ENCODE peak calls at places on chromosome 17, in eight cellular contexts. A is CD8-positive, alpha-beta memory T cell; L is neural progenitor cell; Z is cardiac muscle cell; R is body of pancreas; B is A673; C is mesendoderm; M is HCT116. V is an unnamed sample.

GRCh38 chr17:79797492-79798295 is 817 bp upstream of the CBX8 start:
- DNase-seq in A (no peak), L (peak; percentile 78), Z (no peak), R (no peak), B (peak; percentile 58), C (peak; percentile 42), M (no peak), V (no peak)

GRCh38 chr17:11545002-11545401 is 53.3 kb upstream of the DNAH9 start:
- DNase-seq in A (no peak), L (no peak), Z (no peak), R (no peak), B (peak; percentile 41), C (no peak), M (no peak), V (no peak)

GRCh38 chr17:2297023-2297422 is 6.6 kb downstream of the SMG6 start:
- DNase-seq in A (no peak), L (no peak), Z (no peak), R (no peak), B (no peak), C (no peak), M (no peak), V (no peak)

GRCh38 chr17:7340179-7340578 is 3.9 kb downstream of the ACAP1 start:
- DNase-seq in A (no peak), L (no peak), Z (no peak), R (no peak), B (no peak), C (no peak), M (no peak), V (no peak)

GRCh38 chr17:72318131-72318530 is 197.3 kb downstream of the SOX9 start:
- DNase-seq in A (no peak), L (peak; percentile 32), Z (no peak), R (no peak), B (no peak), C (no peak), M (no peak), V (no peak)

GRCh38 chr17:320809-321385 is 31.7 kb downstream of the RPH3AL start:
- DNase-seq in A (no peak), L (peak; percentile 84), Z (peak; percentile 5), R (no peak), B (no peak), C (peak; percentile 60), M (no peak), V (no peak)

GRCh38 chr17:76266244-76266938 is 1.2 kb downstream of the UBALD2 start:
- DNase-seq in A (no peak), L (no peak), Z (peak; percentile 56), R (peak; percentile 8), B (peak; percentile 45), C (peak; percentile 79), M (no peak), V (no peak)

GRCh38 chr17:16853661-16854320 is 118.1 kb downstream of the TNFRSF13B start:
- DNase-seq in A (no peak), L (no peak), Z (no peak), R (no peak), B (no peak), C (no peak), M (no peak), V (no peak)

GRCh38 chr17:32277284-32277683 is 11.7 kb downstream of the RHBDL3 start:
- DNase-seq in A (no peak), L (peak; percentile 75), Z (peak; percentile 62), R (no peak), B (no peak), C (peak; percentile 74), M (no peak), V (no peak)

GRCh38 chr17:30433514-30433913 is 43.7 kb upstream of the GOSR1 start:
- DNase-seq in A (no peak), L (no peak), Z (peak; percentile 95), R (peak; percentile 26), B (peak; percentile 89), C (no peak), M (peak; percentile 37), V (no peak)

GRCh38 chr17:44024271-44024663 is 9.5 kb upstream of the TMEM101 start:
- DNase-seq in A (no peak), L (no peak), Z (no peak), R (no peak), B (no peak), C (no peak), M (no peak), V (no peak)

GRCh38 chr17:16944334-16945140 is 27.4 kb downstream of the TNFRSF13B start:
- DNase-seq in A (no peak), L (peak; percentile 0), Z (no peak), R (no peak), B (no peak), C (no peak), M (no peak), V (no peak)

GRCh38 chr17:59829217-59830006 is 63.3 kb downstream of the TUBD1 start:
- DNase-seq in A (no peak), L (no peak), Z (peak; percentile 98), R (peak; percentile 74), B (peak; percentile 99), C (peak; percentile 86), M (peak; percentile 100), V (peak; percentile 97)

GRCh38 chr17:82158825-82159224 is 53.8 kb downstream of the CCDC57 start:
- DNase-seq in A (no peak), L (no peak), Z (no peak), R (no peak), B (no peak), C (no peak), M (no peak), V (no peak)

GRCh38 chr17:299546-299945 is 53.1 kb downstream of the RPH3AL start:
- DNase-seq in A (no peak), L (no peak), Z (no peak), R (no peak), B (no peak), C (no peak), M (no peak), V (no peak)

GRCh38 chr17:1060991-1061390 is 64.1 kb downstream of the TIMM22 start:
- DNase-seq in A (no peak), L (no peak), Z (peak; percentile 93), R (peak; percentile 61), B (no peak), C (no peak), M (peak; percentile 93), V (no peak)

DNA sequence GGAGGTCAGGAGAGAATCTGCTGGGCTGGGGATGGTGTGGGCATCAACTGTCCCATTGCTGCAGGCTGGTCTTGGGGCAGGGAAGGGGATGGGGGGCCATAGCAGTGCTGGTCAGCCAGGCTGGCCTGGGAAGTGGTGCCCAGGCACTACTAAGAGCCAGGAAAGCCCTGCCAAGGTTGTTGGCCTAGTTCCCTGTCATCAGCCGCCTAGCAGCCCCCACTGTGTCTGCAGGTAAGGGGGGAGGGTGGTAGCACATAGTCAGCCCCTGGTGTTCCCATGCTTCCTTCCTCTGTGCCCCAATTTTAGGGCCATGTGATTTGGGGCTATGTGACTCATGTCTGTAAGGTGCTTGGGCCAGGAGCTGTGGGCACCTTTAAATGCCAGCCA is 17.8 kb downstream of the GJD3 start:
- DNase-seq in A (no peak), L (no peak), Z (no peak), R (no peak), B (no peak), C (no peak), M (no peak), V (no peak)
- H3K36me3 ChIP-seq in A (peaks cover 18% of the 10 kb centered on the region), L (no peaks in the 10 kb centered on the region), Z (peaks cover 3% of the 10 kb centered on the region), R (peaks cover 2% of the 10 kb centered on the region), B (no peaks in the 10 kb centered on the region), C (no peaks in the 10 kb centered on the region), M (no peaks in the 10 kb centered on the region), V (peaks cover 25% of the 10 kb centered on the region)

GRCh38 chr17:48439875-48440505 is 10.0 kb upstream of the SKAP1 start:
- DNase-seq in A (peak; percentile 46), L (no peak), Z (peak; percentile 9), R (peak; percentile 44), B (no peak), C (no peak), M (no peak), V (peak; percentile 73)

GRCh38 chr17:48442819-48443218 is 12.8 kb upstream of the SKAP1 start:
- DNase-seq in A (no peak), L (no peak), Z (no peak), R (no peak), B (peak; percentile 46), C (no peak), M (no peak), V (no peak)

GRCh38 chr17:48440660-48441059 is 10.6 kb upstream of the SKAP1 start:
- DNase-seq in A (no peak), L (no peak), Z (no peak), R (no peak), B (peak; percentile 83), C (no peak), M (no peak), V (no peak)

GRCh38 chr17:48441862-48442261 is 11.8 kb upstream of the SKAP1 start:
- DNase-seq in A (no peak), L (no peak), Z (no peak), R (no peak), B (peak; percentile 36), C (no peak), M (no peak), V (no peak)

DNA sequence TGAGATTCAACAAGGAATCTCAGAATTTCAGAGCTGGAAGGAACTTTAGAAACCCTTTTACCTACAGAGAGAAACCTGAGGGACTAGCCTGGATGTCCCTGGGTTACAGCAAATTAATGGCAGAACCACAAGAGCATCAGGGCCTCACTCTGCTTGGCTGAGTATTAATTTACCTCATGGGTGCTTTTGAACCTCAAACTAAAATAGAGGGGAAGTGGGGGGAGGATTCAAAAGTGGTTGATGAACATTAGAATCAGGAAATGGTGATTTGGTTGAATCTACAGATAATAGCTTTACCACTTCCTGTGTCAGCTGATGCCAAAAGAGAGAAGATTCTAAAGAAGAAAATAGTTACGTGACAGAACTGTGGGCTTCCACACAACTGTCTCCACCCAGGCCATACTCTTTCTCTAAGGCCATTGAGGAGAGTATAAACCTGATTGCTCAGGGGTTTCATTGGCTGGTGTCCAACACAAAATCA is 11.3 kb upstream of the SKAP1 start:
- DNase-seq in A (no peak), L (no peak), Z (peak; percentile 17), R (no peak), B (peak; percentile 96), C (no peak), M (no peak), V (peak; percentile 90)
- H3K4me3 ChIP-seq in A (peak overlapping the region; percentile 21), L (no peak overlapping the region), Z (no peak overlapping the region), R (no peak overlapping the region), B (peak overlapping the region; percentile 11), C (no peak overlapping the region), M (no peak overlapping the region), V (peak overlapping the region; percentile 68)

GRCh38 chr17:27408891-27409290 is 47.4 kb upstream of the KSR1 start:
- DNase-seq in A (no peak), L (no peak), Z (peak; percentile 35), R (no peak), B (peak; percentile 56), C (no peak), M (no peak), V (no peak)
- H3K4me1 ChIP-seq in A (no peaks in the 10 kb centered on the region), L (no peaks in the 10 kb centered on the region), Z (no peaks in the 10 kb centered on the region), R (peaks cover 15% of the 10 kb centered on the region), B (peaks cover 20% of the 10 kb centered on the region), C (no peaks in the 10 kb centered on the region), M (peaks cover 19% of the 10 kb centered on the region), V (no peaks in the 10 kb centered on the region)

DNA sequence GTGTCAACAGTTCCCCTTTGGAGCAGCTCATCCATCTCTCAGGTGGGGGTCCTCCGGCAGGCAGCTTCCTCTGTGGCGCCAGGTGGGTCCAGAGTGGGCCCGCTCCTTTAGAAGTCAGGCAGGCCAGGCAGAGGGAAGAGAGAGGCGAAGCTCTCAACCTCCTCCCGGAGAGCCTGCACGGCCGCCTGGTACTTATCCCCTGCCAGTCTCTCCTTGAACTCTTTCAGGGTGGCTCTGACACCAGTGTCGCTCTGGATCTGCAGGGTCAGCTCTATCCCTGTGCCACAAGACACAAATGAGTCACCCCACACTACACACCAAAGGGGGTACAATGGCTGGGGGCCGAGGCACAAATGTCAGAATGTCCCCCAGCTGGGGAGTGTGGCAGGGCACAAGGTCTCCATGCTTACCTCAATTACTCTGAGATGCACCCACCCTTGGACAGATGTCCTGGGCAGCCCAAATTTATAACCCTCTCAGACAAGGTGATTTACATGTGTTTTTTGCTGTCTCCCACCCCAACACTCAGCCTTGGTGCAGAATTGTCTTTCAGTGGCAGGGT is 13.6 kb downstream of the SMCR8 start:
- DNase-seq in A (no peak), L (no peak), Z (no peak), R (no peak), B (no peak), C (no peak), M (no peak), V (no peak)
- H3K36me3 ChIP-seq in A (peaks cover 36% of the 10 kb centered on the region), L (no peaks in the 10 kb centered on the region), Z (peaks cover 17% of the 10 kb centered on the region), R (peaks cover 20% of the 10 kb centered on the region), B (peaks cover 10% of the 10 kb centered on the region), C (peaks cover 21% of the 10 kb centered on the region), M (peaks cover 16% of the 10 kb centered on the region), V (peaks cover 57% of the 10 kb centered on the region)

V was measured in CD4-positive, CD25-positive, alpha-beta regulatory T cell.